ENCODE peak calls at places on chromosomes 5 and 9, in eight cellular contexts. Z is Peyer's patch, P is tibial artery, W is colonic mucosa, J is brain microvascular endothelial cell, U is HL-60, I is BJ, T is GM06990. X is an unnamed sample.

GRCh38 chr5:75600535-75600934 is 10.7 kb upstream of the ANKDD1B start:
- DNase-seq in P (no peak), U (no peak), Z (no peak), W (no peak), J (no peak), T (no peak), I (no peak), X (no peak)

GRCh38 chr5:6941635-6942034 is 228.4 kb downstream of the TENT4A start:
- DNase-seq in J (no peak), Z (no peak), I (no peak), U (no peak), W (no peak), P (no peak), T (no peak), X (no peak)

GRCh38 chr9:137445275-137445807 is 4.2 kb upstream of the ENTPD8 start:
- DNase-seq in W (peak; percentile 93), I (peak; percentile 31), J (peak; percentile 74), P (peak; percentile 88), T (peak; percentile 76), U (peak; percentile 79), Z (peak; percentile 85), X (peak; percentile 83)

GRCh38 chr5:31845351-31845750 is 206.4 kb downstream of the PDZD2 start:
- DNase-seq in W (no peak), Z (no peak), P (no peak), T (no peak), I (no peak), U (no peak), J (peak; percentile 45), X (no peak)

GRCh38 chr9:82201186-82201585 is 212.6 kb downstream of the SPATA31D1 start:
- DNase-seq in T (no peak), P (no peak), I (no peak), J (no peak), U (no peak), W (no peak), Z (no peak), X (no peak)

GRCh38 chr5:170782438-170782837 is 1.1 kb upstream of the GABRP start:
- DNase-seq in U (no peak), Z (no peak), J (no peak), I (no peak), P (no peak), T (no peak), W (peak; percentile 44), X (no peak)

GRCh38 chr9:34659592-34660253 is 2.7 kb downstream of the CCL27 start:
- DNase-seq in P (no peak), T (no peak), U (no peak), J (no peak), Z (no peak), I (no peak), W (peak; percentile 64), X (peak; percentile 37)

GRCh38 chr5:133321833-133322420 is 270.1 kb downstream of the HSPA4 start:
- DNase-seq in T (peak; percentile 63), Z (no peak), U (no peak), W (no peak), J (no peak), P (no peak), I (no peak), X (peak; percentile 86)

GRCh38 chr5:119397518-119398380 is 41.9 kb downstream of the TNFAIP8 start:
- DNase-seq in J (peak; percentile 42), I (peak; percentile 57), U (no peak), P (no peak), Z (no peak), T (peak; percentile 72), W (no peak), X (peak; percentile 79)

GRCh38 chr9:135241381-135242380 is 154.2 kb downstream of the OLFM1 start:
- DNase-seq in J (no peak), I (no peak), U (no peak), Z (no peak), P (no peak), W (no peak), T (no peak), X (no peak)

GRCh38 chr9:96340707-96341106 is 38.7 kb upstream of the HSD17B3 start:
- DNase-seq in T (no peak), U (no peak), W (no peak), Z (no peak), J (no peak), P (no peak), I (no peak), X (no peak)

GRCh38 chr5:168215646-168216045 is 75.8 kb upstream of the WWC1 start:
- DNase-seq in W (no peak), U (no peak), Z (no peak), I (no peak), J (no peak), P (no peak), T (no peak), X (no peak)

GRCh38 chr5:119578937-119579336 is 50.4 kb upstream of the FAM170A start:
- DNase-seq in Z (no peak), T (peak; percentile 16), U (peak; percentile 46), I (no peak), P (no peak), W (no peak), J (peak; percentile 14), X (peak; percentile 64)

GRCh38 chr9:116435706-116436105 is 251.4 kb upstream of the TRIM32 start:
- DNase-seq in Z (no peak), J (no peak), W (no peak), P (no peak), U (no peak), I (peak; percentile 23), T (no peak), X (no peak)

GRCh38 chr5:103375356-103375755 is 116.8 kb downstream of the MACIR start:
- DNase-seq in J (peak; percentile 31), W (no peak), I (no peak), U (no peak), P (no peak), T (no peak), Z (no peak), X (peak; percentile 38)

GRCh38 chr5:175107865-175108264 is 336.1 kb downstream of the DRD1 start:
- DNase-seq in I (no peak), J (no peak), W (no peak), Z (no peak), T (no peak), P (no peak), U (no peak), X (no peak)

GRCh38 chr5:56569576-56569975 is 245.8 kb upstream of the MAP3K1 start:
- DNase-seq in P (no peak), U (no peak), J (no peak), T (no peak), Z (no peak), W (no peak), I (peak; percentile 67), X (no peak)

GRCh38 chr5:64147849-64148441 is 17.7 kb upstream of the RNF180 start:
- DNase-seq in J (peak; percentile 57), T (no peak), I (no peak), P (peak; percentile 81), Z (no peak), W (peak; percentile 34), U (no peak), X (peak; percentile 30)

GRCh38 chr5:1130218-1130946 is 18.5 kb upstream of the SLC12A7 start:
- DNase-seq in J (no peak), I (no peak), P (no peak), U (no peak), Z (no peak), T (no peak), W (peak; percentile 89), X (no peak)

GRCh38 chr9:86246752-86247161 is 12.7 kb downstream of the C9orf153 start:
- DNase-seq in P (no peak), W (no peak), J (peak; percentile 41), I (no peak), U (peak; percentile 7), T (peak; percentile 35), Z (no peak), X (peak; percentile 89)

DNA sequence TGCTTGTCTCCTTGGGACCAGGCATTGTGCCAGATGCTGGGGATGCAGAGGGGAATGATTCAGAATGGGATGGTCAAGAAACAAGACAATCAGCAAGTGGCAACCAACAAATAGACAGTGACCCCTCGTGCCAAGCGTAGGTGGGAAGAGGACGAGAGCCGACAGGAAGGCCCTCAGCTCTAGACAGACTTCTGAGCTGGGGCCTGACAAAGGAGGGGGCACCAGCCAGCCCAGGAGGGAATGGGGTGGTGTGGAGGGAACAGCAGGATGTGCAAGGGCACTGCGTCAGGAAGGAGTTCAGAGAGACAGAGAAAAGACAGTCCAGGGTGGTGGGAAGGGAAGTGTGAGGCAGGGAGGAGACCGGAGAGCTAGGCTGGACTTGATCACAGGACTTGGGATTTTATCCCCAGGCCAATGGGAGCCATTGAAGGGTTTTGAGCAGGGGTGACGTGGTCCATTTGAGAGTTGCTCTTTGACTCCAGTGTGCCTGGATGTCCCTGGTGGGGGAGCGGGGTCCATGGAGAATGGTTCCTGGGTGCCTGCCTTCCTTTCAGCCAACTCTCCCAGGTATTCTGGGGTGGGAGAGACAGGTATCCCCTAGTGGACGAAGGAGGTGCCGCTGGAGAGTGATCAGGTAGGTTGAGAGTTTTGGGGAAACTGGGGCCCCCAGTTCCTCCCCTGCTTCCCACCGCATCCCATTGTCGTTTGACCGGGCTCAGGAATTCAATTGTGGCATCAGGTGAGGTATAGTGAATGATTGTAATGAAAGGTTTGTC is 79.3 kb upstream of the ZNF618 start:
- DNase-seq in T (no peak), I (no peak), U (no peak), J (no peak), P (no peak), Z (no peak), W (no peak), X (no peak)
- TF ChIP-seq CTCF in T (no peak), I (no peak), U (no peak), J (peak; percentile 16), P (no peak), Z (no peak), W (no peak), X (no peak)

GRCh38 chr5:98734646-98735045 is 38.8 kb upstream of the RGMB start:
- DNase-seq in T (no peak), P (no peak), J (no peak), Z (no peak), I (no peak), W (no peak), U (no peak), X (no peak)
- TF ChIP-seq CTCF in T (peak; percentile 27), P (no peak), J (peak; percentile 9), Z (no peak), I (no peak), W (no peak), U (no peak), X (no peak)

DNA sequence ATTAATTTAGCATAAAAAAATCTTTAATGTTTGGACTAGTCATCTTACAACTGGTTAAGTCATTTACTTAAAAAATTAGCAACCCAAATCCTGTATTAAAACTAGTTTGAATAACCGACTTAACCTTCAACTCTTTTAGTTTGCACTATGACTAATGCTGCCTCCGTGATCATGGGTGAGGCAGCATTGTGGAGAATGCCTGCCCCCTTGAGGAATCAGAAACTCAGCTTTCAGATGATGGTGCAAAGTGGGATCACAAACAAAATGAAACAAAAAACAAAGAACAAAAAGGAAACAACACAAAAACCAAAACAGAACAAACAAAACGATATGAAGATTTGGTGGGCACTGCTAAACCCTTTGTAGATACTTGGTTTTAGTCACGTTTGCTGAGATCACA is 127.0 kb upstream of the PALM2AKAP2 start:
- DNase-seq in U (no peak), J (peak; percentile 48), W (no peak), P (no peak), Z (no peak), I (no peak), T (no peak), X (peak; percentile 22)
- TF ChIP-seq CTCF in U (no peak), J (peak; percentile 84), W (no peak), P (peak; percentile 30), Z (no peak), I (peak; percentile 55), T (peak; percentile 17), X (peak; percentile 6)

DNA sequence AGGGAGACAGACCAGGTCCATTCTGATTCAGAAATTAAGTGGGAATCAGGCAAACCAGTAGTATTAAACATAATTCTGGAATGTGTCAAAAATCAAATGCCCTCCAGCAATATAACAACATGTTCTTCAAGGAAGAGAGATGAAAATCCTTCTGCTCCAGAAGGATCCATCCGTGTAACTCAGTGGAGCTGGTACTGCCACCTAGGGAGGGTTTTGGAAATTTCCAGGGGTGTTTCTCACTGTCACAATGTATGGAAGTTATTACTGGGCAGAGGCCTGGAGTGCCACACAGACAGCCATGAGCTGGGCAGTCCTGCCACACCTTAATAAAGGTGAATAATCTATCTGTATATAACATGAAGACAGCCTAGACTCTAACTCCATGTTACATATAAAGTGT is 87.5 kb downstream of the TTLL11 start:
- DNase-seq in I (no peak), T (no peak), J (peak; percentile 20), U (no peak), Z (no peak), W (peak; percentile 40), P (no peak), X (no peak)
- TF ChIP-seq CTCF in I (peak; percentile 64), T (no peak), J (peak; percentile 77), U (no peak), Z (peak; percentile 22), W (peak; percentile 31), P (no peak), X (no peak)

X was measured in GM12865.